ENCODE peak calls at places on chromosomes 11 and 22, in six cellular contexts. I, M, G, H, W and J are unnamed samples.
A peak's percentile ranks its signal among the peaks of the same experiment; 100 is the strongest.

GRCh38 chr11:74278721-74279148 is 32.7 kb downstream of the P4HA3 start:
- DNase-seq in I (peak; percentile 99), M (peak; percentile 95), G (no peak), H (peak; percentile 100), W (peak; percentile 96), J (peak; percentile 98)

GRCh38 chr11:69337211-69337721 is 43.3 kb downstream of the MYEOV start:
- DNase-seq in I (no peak), M (no peak), G (peak; percentile 55), H (peak; percentile 27), W (peak; percentile 30), J (no peak)

GRCh38 chr11:119647254-119647653 is 81.7 kb downstream of the NECTIN1 start:
- DNase-seq in I (no peak), M (no peak), G (no peak), H (no peak), W (no peak), J (no peak)

GRCh38 chr11:86140334-86140733 is 71.5 kb upstream of the PICALM start:
- DNase-seq in I (no peak), M (no peak), G (no peak), H (no peak), W (no peak), J (no peak)

GRCh38 chr11:65444314-65445051 is 21.9 kb downstream of the NEAT1 start:
- DNase-seq in I (peak; percentile 41), M (no peak), G (no peak), H (peak; percentile 43), W (no peak), J (no peak)

GRCh38 chr11:87926250-87926970 is 248.8 kb downstream of the RAB38 start:
- DNase-seq in I (peak; percentile 62), M (peak; percentile 34), G (no peak), H (peak; percentile 63), W (peak; percentile 56), J (peak; percentile 6)

GRCh38 chr11:131982154-131982553 is 611.7 kb downstream of the NTM start:
- DNase-seq in I (no peak), M (no peak), G (no peak), H (no peak), W (no peak), J (no peak)

GRCh38 chr11:61332266-61332822 is 561 bp downstream of the DDB1 start:
- DNase-seq in I (peak; percentile 29), M (no peak), G (no peak), H (peak; percentile 20), W (no peak), J (no peak)

GRCh38 chr11:97717922-97718321 is 1302.8 kb upstream of the CNTN5 start:
- DNase-seq in I (no peak), M (no peak), G (no peak), H (no peak), W (no peak), J (no peak)

DNA sequence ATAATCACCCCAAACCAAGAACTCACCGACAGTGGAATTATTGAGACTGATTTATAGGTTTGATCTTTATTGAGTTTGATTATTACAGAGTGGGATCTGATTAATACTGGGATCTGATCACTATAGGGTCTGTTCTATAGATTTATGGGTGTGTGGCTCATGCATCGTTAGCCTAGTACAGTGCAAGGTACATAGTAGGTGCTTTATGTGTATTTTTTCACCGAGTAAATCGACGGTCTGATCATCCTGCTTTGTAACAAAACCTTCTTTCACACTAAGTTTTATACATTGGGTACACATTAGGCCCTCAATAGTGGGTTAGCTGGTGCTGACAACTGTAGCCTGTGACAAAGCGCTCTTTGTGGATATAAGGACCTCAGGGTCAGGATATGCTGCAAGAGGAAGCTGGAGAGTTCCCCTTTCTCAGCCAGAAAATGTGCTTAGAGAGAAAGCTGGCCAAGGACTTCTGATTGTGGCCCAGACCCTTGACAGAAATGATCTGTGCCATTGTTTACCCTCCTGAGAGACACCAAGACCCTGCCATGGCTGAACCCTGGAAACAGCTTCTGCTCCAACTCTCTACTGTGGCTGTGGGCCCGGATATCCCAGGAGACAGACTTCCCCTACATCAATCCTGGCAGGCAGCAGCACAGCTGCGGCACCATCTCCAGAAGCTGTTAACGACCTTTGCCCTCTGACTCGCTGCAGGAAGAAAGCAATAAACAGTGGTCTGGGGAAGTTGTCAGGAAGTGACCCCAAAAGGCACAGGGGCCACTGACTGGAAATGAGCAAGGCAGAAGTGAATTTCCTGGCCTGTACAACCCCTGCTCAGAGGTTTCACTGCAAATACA is 16.1 kb upstream of the TPP1 start:
- DNase-seq in I (peak; percentile 70), M (no peak), G (no peak), H (peak; percentile 33), W (peak; percentile 92), J (no peak)
- TF ChIP-seq CTCF in I (no peak), M (no peak), G (no peak), H (no peak), W (no peak), J (no peak)

DNA sequence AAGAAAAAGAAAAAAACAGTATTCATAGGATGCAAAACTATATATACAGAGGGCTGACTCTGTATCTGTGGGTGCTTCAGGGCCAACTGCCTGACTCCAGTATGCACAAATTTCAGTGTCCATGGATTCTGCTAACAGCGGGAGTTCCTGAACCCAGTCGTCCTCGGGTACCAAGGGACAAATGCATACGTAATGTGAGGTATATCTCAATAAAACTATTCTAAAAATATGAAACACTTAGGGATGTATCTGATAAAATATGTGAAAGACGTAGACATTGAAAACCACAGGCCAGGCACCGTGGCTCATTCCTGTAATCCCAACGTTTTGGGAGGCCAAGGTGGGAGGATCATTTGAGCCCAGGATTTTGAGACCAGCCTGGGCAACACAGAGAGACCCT is 13.9 kb upstream of the COMT start:
- DNase-seq in I (no peak), M (no peak), G (no peak), H (no peak), W (no peak), J (no peak)
- TF ChIP-seq CTCF in I (no peak), M (no peak), G (no peak), H (no peak), W (no peak), J (no peak)

GRCh38 chr11:63212742-63213141 is 30.7 kb downstream of the SLC22A25 start:
- DNase-seq in I (peak; percentile 29), M (no peak), G (no peak), H (peak; percentile 1), W (peak; percentile 2), J (no peak)
- TF ChIP-seq CTCF in I (peak; percentile 56), M (peak; percentile 41), G (peak; percentile 77), H (peak; percentile 53), W (peak; percentile 52), J (peak; percentile 55)

DNA sequence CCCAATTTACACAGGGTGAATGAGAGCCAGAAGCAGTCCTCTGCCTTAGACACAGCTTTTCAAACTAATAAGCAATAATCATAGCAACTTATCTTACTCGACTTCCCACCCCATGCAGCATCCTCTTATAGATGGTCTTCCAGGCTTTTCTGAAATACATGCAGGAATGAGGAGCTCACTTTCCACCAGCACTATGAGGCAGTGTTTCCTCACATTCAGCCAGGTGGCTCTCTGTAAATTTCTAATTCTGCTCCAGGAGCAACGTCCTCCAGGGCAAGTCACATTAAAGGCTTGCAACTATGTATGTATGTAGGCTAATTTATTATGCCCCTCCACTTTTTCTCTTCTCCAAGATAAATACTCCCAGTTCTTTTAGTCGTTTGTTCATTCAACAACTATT is 60.0 kb downstream of the PAK1 start:
- DNase-seq in I (no peak), M (no peak), G (no peak), H (no peak), W (no peak), J (no peak)
- TF ChIP-seq CTCF in I (no peak), M (no peak), G (no peak), H (no peak), W (no peak), J (no peak)

GRCh38 chr22:36829370-36830002 is 12.7 kb upstream of the PVALB start:
- DNase-seq in I (no peak), M (no peak), G (no peak), H (no peak), W (no peak), J (no peak)
- TF ChIP-seq CTCF in I (no peak), M (no peak), G (peak; percentile 27), H (no peak), W (no peak), J (no peak)

DNA sequence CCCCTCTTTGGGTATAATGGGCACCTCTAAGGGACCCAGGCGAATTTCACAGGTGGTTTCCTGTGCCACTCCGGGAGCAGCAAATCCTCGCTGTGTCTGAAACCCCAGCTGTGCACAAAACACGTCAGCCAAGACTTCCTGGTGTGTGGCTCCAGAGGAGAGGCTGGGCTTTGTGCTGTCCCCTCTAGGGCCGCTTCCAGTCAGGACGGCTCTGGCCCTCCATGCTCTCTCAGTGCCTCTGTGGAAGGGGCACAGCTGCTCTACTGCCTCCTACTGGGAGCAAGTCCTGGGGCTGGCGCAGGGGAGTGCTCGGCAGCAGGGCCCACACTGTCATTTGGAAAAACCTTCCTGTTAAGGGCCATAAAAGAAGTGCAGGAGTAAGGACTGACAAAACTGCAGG is 23.7 kb upstream of the ARFGAP3 start:
- DNase-seq in I (no peak), M (no peak), G (no peak), H (no peak), W (no peak), J (no peak)
- TF ChIP-seq CTCF in I (peak; percentile 12), M (no peak), G (peak; percentile 16), H (peak; percentile 37), W (peak; percentile 9), J (peak; percentile 11)